ENCODE peak calls at places on chromosomes 16 and 17, in nine cellular contexts. T, K, G, E, L, J, D, X and I are unnamed samples.

GRCh38 chr17:19553036-19553435 is 19.4 kb downstream of the SLC47A1 start:
- DNase-seq in L (no peak), J (no peak), G (no peak), X (no peak), T (no peak), E (no peak), D (no peak), K (no peak), I (peak; percentile 76)

GRCh38 chr17:4986403-4986802 is 1.1 kb downstream of the CAMTA2 start:
- DNase-seq in L (no peak), K (no peak), J (no peak), E (no peak), D (no peak), T (peak; percentile 57), G (no peak), X (no peak), I (no peak)

GRCh38 chr17:75869282-75870141 is 8.9 kb downstream of the TRIM47 start:
- DNase-seq in L (no peak), G (no peak), X (no peak), T (peak; percentile 87), D (no peak), J (no peak), E (no peak), K (peak; percentile 30), I (no peak)

GRCh38 chr17:5500804-5501391 is 14.5 kb downstream of the MIS12 start:
- DNase-seq in G (peak; percentile 85), T (peak; percentile 33), J (peak; percentile 87), E (peak; percentile 76), K (peak; percentile 88), L (peak; percentile 93), X (peak; percentile 88), D (peak; percentile 97), I (peak; percentile 97)

GRCh38 chr17:17696075-17696474 is 14.8 kb downstream of the RAI1 start:
- DNase-seq in L (no peak), G (no peak), K (no peak), X (no peak), E (no peak), T (no peak), J (no peak), D (no peak), I (no peak)

GRCh38 chr16:72400257-72401078 is 228.5 kb upstream of the PMFBP1 start:
- DNase-seq in X (peak; percentile 14), J (peak; percentile 17), T (peak; percentile 35), G (peak; percentile 68), K (peak; percentile 71), L (peak; percentile 39), E (no peak), D (no peak), I (peak; percentile 76)

GRCh38 chr16:68902376-68903345 is 59.3 kb downstream of the TANGO6 start:
- DNase-seq in K (peak; percentile 69), G (peak; percentile 85), T (peak; percentile 85), X (peak; percentile 11), J (peak; percentile 21), E (no peak), L (peak; percentile 7), D (peak; percentile 37), I (peak; percentile 78)

GRCh38 chr17:6177941-6178694 is 107.9 kb downstream of the WSCD1 start:
- DNase-seq in T (no peak), D (no peak), E (no peak), L (no peak), G (no peak), X (no peak), J (no peak), K (no peak), I (peak; percentile 21)

GRCh38 chr16:85005278-85006069 is 5.9 kb downstream of the ZDHHC7 start:
- DNase-seq in J (no peak), D (no peak), E (no peak), X (no peak), G (peak; percentile 76), T (no peak), K (peak; percentile 46), L (no peak), I (no peak)

GRCh38 chr16:4103741-4104140 is 12.5 kb downstream of the ADCY9 start:
- DNase-seq in J (no peak), D (no peak), T (no peak), E (no peak), G (no peak), K (no peak), X (no peak), L (no peak), I (no peak)

GRCh38 chr17:6716736-6717135 is 3.6 kb upstream of the SLC13A5 start:
- DNase-seq in T (no peak), E (no peak), D (no peak), K (no peak), X (no peak), J (no peak), L (no peak), G (no peak), I (no peak)

GRCh38 chr17:29178750-29179231 is 1.4 kb downstream of the MYO18A start:
- DNase-seq in K (no peak), L (no peak), J (no peak), G (no peak), T (peak; percentile 77), D (no peak), X (no peak), E (no peak), I (no peak)

GRCh38 chr17:79982986-79983385 is 52.7 kb downstream of the TBC1D16 start:
- DNase-seq in L (no peak), J (no peak), T (no peak), K (no peak), X (no peak), E (peak; percentile 51), G (no peak), D (no peak), I (no peak)

GRCh38 chr17:2786176-2786881 is 9.9 kb upstream of the RAP1GAP2 start:
- DNase-seq in T (peak; percentile 92), K (peak; percentile 72), J (no peak), G (peak; percentile 92), E (peak; percentile 92), L (peak; percentile 90), X (peak; percentile 95), D (peak; percentile 97), I (peak; percentile 99)

GRCh38 chr17:75228847-75229246 is 23.4 kb downstream of the NUP85 start:
- DNase-seq in L (no peak), J (no peak), K (no peak), D (no peak), G (no peak), E (peak; percentile 70), X (no peak), T (no peak), I (no peak)

GRCh38 chr17:31466096-31466495 is 74.6 kb downstream of the RAB11FIP4 start:
- DNase-seq in G (no peak), J (no peak), K (no peak), T (no peak), E (no peak), X (no peak), D (no peak), L (no peak), I (peak; percentile 83)

GRCh38 chr17:42818379-42818778 is 5.7 kb downstream of the BECN1 start:
- DNase-seq in J (no peak), D (no peak), L (no peak), X (no peak), E (no peak), K (no peak), G (no peak), T (no peak), I (no peak)

GRCh38 chr16:17589898-17590297 is 119.1 kb upstream of the XYLT1 start:
- DNase-seq in E (no peak), D (no peak), X (no peak), G (no peak), K (no peak), J (no peak), T (no peak), L (no peak), I (no peak)

GRCh38 chr16:53744449-53744848 is 40.5 kb downstream of the FTO start:
- DNase-seq in K (no peak), X (no peak), D (no peak), G (no peak), T (no peak), E (no peak), L (no peak), J (no peak), I (peak; percentile 67)